ENCODE peak calls at places on chromosomes 3 and 15, in seven cellular contexts. S is OCI-LY7, N is stomach, J is fibroblast of lung, T is thyroid gland, K is A549, G is neural progenitor cell. D is an unnamed sample.

GRCh38 chr15:68819451-68820204 is 1.1 kb downstream of the ANP32A start:
- DNase-seq in J (peak), S (peak), K (peak), N (peak), G (peak), T (peak), D (peak)

GRCh38 chr15:76258460-76258859 is 52.8 kb downstream of the ETFA start:
- DNase-seq in T (no peak), J (no peak), K (no peak), N (no peak), G (peak), S (no peak), D (no peak)

GRCh38 chr3:113105980-113106379 is 105.4 kb upstream of the BOC start:
- DNase-seq in K (no peak), N (no peak), T (no peak), G (no peak), J (peak), S (no peak), D (no peak)

GRCh38 chr15:101810905-101811304 is 1.1 kb upstream of the OR4F15 start:
- DNase-seq in K (no peak), T (no peak), N (no peak), J (no peak), S (no peak), G (peak), D (no peak)

GRCh38 chr3:115074502-115074901 is 72.6 kb downstream of the ZBTB20 start:
- DNase-seq in J (peak), N (no peak), G (no peak), S (no peak), K (no peak), T (no peak), D (no peak)

GRCh38 chr15:73175382-73175781 is 123.1 kb downstream of the NEO1 start:
- DNase-seq in S (no peak), J (no peak), N (no peak), G (peak), K (no peak), T (no peak), D (no peak)

GRCh38 chr3:129161860-129162271 is 1.0 kb upstream of the ISY1 start:
- DNase-seq in T (peak), K (peak), S (peak), N (no peak), G (peak), J (peak), D (no peak)

GRCh38 chr3:127320529-127321121 is 32.8 kb upstream of the PRR20G start:
- DNase-seq in T (no peak), S (no peak), N (no peak), G (peak), K (no peak), J (no peak), D (no peak)

GRCh38 chr3:11331101-11331500 is 58.9 kb downstream of the ATG7 start:
- DNase-seq in S (no peak), J (peak), N (no peak), K (no peak), T (no peak), G (no peak), D (no peak)

DNA sequence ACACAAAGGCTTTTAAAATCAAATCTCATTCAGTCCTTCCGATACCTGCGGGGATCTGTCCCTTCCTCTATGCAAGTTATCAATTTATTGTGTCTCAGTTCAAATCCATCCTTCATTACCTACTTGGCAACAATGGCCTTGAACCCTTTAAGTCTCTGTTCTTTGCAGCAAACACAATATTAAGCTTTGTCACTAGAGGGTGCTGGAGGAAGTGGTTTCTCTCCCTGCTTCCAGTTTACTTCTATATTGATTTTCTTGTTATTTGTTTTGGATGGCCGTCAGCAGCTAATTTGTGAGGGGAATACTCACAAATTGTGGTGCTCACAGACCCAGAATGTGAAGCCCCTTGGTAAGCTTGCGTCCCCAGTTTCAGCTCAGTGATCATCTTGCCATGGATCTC is 278.3 kb downstream of the FGF12 start:
- DNase-seq in N (no peak), S (no peak), G (no peak), T (no peak), K (no peak), J (no peak), D (no peak)
- TF ChIP-seq CTCF in N (no peak), S (peak), G (peak), T (no peak), K (no peak), J (peak), D (peak)

GRCh38 chr3:194253270-194253669 is 97.9 kb downstream of the CPN2 start:
- DNase-seq in K (no peak), J (no peak), S (no peak), N (no peak), G (no peak), T (no peak), D (no peak)

GRCh38 chr3:194251891-194252560 is 99.1 kb downstream of the CPN2 start:
- DNase-seq in G (no peak), T (peak), N (no peak), S (no peak), J (no peak), K (no peak), D (no peak)

GRCh38 chr3:194250104-194251002 is 100.8 kb downstream of the CPN2 start:
- DNase-seq in N (peak), K (no peak), G (no peak), J (peak), S (no peak), T (no peak), D (no peak)

GRCh38 chr3:194251007-194251406 is 100.1 kb downstream of the CPN2 start:
- DNase-seq in S (no peak), J (no peak), T (no peak), K (no peak), N (no peak), G (no peak), D (no peak)

DNA sequence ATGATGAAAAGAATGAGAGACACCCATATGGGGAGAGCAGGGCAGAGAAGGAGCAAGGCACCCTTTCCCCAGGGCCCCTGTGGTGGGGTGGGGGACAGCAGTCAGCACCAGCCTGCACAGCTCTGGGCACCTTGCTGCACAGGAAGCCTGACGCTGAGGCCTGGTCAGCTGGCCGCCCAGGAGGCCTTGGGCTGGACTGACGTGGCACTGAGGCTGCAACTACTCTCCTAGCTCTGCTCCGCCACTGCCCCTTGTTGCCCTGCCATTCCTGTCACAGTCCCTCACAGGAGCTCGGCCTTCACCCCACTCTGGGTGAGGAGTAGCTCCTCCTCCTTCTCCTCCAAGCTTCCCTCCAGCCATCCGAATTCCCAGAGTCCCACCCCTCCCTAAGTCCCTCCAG is 99.7 kb downstream of the CPN2 start:
- DNase-seq in J (no peak), K (no peak), N (no peak), T (no peak), G (no peak), S (no peak), D (no peak)
- TF ChIP-seq CTCF in J (no peak), K (no peak), N (no peak), T (no peak), G (no peak), S (no peak), D (no peak)

GRCh38 chr3:66574091-66574490 is 73.3 kb upstream of the LRIG1 start:
- DNase-seq in K (no peak), N (no peak), T (no peak), J (no peak), G (no peak), S (no peak), D (no peak)

GRCh38 chr3:66577804-66578203 is 77.0 kb upstream of the LRIG1 start:
- DNase-seq in J (no peak), N (no peak), S (no peak), K (no peak), T (peak), G (no peak), D (no peak)

GRCh38 chr3:66572090-66572632 is 71.3 kb upstream of the LRIG1 start:
- DNase-seq in K (no peak), N (no peak), S (no peak), T (no peak), G (peak), J (no peak), D (no peak)

DNA sequence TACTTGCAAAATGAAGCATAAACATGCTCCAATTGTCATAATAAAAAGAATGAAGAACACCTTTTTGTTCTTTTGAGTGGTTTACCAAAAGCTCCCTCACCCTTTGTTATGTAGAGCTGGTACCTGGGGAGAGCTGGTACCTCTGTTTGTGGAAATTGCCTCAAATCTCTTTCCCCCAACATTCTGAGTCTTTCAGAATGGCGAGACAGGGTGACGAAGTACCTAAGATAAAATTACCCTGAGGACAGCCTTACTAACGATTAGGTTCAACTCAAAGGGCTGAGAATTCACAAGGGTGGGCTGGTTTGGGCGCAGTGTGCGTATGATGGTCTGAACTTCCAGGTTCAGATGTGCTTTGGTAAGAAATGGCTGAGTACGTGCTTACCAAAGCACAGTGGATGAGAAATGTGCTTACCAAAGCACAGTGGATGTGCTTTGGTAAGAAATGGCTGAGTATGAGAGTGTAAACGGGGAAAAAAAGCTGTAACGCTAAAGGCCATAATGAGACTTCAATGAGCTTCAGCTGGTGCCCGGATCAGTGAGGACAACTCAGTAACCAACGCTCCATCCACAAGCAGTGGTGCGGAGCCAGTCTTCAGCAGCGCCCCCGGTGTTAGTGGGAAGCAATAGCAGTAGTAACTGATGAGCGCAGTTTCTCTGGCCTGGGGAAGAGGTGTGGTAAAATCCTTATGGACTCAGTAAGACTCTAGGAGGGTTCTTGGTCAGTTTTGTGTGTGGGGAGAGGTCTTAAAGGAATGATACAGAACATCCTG is 72.3 kb upstream of the LRIG1 start:
- DNase-seq in S (peak), K (peak), G (peak), J (no peak), T (peak), N (no peak), D (peak)
- TF ChIP-seq CTCF in S (peak), K (no peak), G (peak), J (peak), T (no peak), N (no peak), D (peak)

GRCh38 chr3:123013876-123014275 is 13.7 kb downstream of the SEMA5B start:
- DNase-seq in T (no peak), K (no peak), N (no peak), J (no peak), G (no peak), S (no peak), D (no peak)

GRCh38 chr3:123011484-123011883 is 16.1 kb downstream of the SEMA5B start:
- DNase-seq in T (no peak), J (no peak), G (no peak), S (no peak), N (no peak), K (no peak), D (no peak)

GRCh38 chr3:123012652-123013051 is 14.9 kb downstream of the SEMA5B start:
- DNase-seq in K (no peak), G (no peak), T (no peak), N (no peak), S (no peak), J (no peak), D (no peak)

GRCh38 chr3:123019591-123019990 is 8.0 kb downstream of the SEMA5B start:
- DNase-seq in N (no peak), T (no peak), S (no peak), G (no peak), J (no peak), K (no peak), D (no peak)

DNA sequence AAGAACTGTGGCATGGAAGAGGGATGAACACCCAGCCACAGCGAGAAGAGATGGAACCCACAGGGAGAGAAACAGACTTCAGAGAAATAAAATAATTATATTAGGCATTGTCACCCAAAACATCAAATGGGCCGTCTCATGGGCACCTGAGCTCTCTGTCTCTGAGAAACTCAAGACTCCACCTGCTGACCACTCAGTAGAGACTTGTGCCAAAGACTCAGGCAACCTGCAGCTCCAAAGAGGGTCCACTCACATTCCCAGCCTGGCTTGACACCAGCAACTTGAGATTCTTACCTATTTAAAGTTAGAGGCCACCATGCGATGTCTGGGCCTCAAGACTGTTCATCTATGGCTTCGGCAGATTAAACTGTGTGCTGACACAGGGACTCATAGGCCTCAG is 12.0 kb downstream of the SEMA5B start:
- DNase-seq in G (no peak), N (no peak), K (no peak), J (no peak), T (no peak), S (no peak), D (no peak)
- TF ChIP-seq CTCF in G (peak), N (no peak), K (peak), J (no peak), T (no peak), S (peak), D (no peak)

D was measured in body of pancreas.